ENCODE peak calls at places on chromosomes 11 and 22, in ten cellular contexts. I, K, U, S, P, W, X, T, F and Z are unnamed samples. For H3K9me3, the result is how much of the 10 kb centered on the place peaks cover.

GRCh38 chr22:49129736-49130135 is 697.9 kb downstream of the BRD1 start:
- DNase-seq in I (no peak), K (no peak), U (no peak), S (no peak), P (no peak), W (no peak), X (no peak), T (no peak), F (no peak), Z (no peak)

GRCh38 chr11:131754671-131755070 is 384.3 kb downstream of the NTM start:
- DNase-seq in I (no peak), K (no peak), U (no peak), S (no peak), P (no peak), W (no peak), X (no peak), T (no peak), F (no peak), Z (no peak)

GRCh38 chr11:100830295-100830694 is 143.2 kb downstream of the ARHGAP42 start:
- DNase-seq in I (no peak), K (peak), U (no peak), S (no peak), P (no peak), W (no peak), X (no peak), T (no peak), F (no peak), Z (no peak)

GRCh38 chr22:42111798-42112197 is 18.8 kb downstream of the CYP2D6 start:
- DNase-seq in I (no peak), K (no peak), U (no peak), S (no peak), P (no peak), W (no peak), X (no peak), T (no peak), F (no peak), Z (no peak)

GRCh38 chr11:45171550-45171949 is 25.1 kb downstream of the PRDM11 start:
- DNase-seq in I (no peak), K (no peak), U (no peak), S (no peak), P (no peak), W (peak), X (peak), T (no peak), F (no peak), Z (no peak)

GRCh38 chr11:47577460-47578041 is 1.2 kb downstream of the KBTBD4 start:
- DNase-seq in I (no peak), K (no peak), U (no peak), S (no peak), P (no peak), W (no peak), X (peak), T (no peak), F (peak), Z (no peak)

GRCh38 chr11:83819936-83820549 is 533.9 kb upstream of the CCDC90B start:
- DNase-seq in I (peak), K (no peak), U (peak), S (peak), P (no peak), W (no peak), X (no peak), T (peak), F (no peak), Z (peak)

GRCh38 chr11:130798280-130798679 is 118.0 kb downstream of the SNX19 start:
- DNase-seq in I (no peak), K (no peak), U (peak), S (no peak), P (no peak), W (no peak), X (no peak), T (no peak), F (no peak), Z (no peak)

GRCh38 chr11:109654091-109654490 is 232.1 kb downstream of the C11orf87 start:
- DNase-seq in I (no peak), K (no peak), U (no peak), S (no peak), P (no peak), W (no peak), X (no peak), T (no peak), F (no peak), Z (no peak)

GRCh38 chr11:92340839-92341238 is 116.2 kb downstream of the FAT3 start:
- DNase-seq in I (no peak), K (no peak), U (peak), S (peak), P (peak), W (no peak), X (no peak), T (peak), F (no peak), Z (no peak)

GRCh38 chr11:86749376-86749775 is 51.0 kb upstream of the PRSS23 start:
- DNase-seq in I (no peak), K (no peak), U (peak), S (no peak), P (no peak), W (no peak), X (no peak), T (no peak), F (no peak), Z (no peak)

GRCh38 chr11:3153291-3153861 is 11.7 kb downstream of the OSBPL5 start:
- DNase-seq in I (peak), K (no peak), U (no peak), S (no peak), P (peak), W (peak), X (peak), T (peak), F (peak), Z (peak)

GRCh38 chr11:44945639-44946038 is 5.0 kb downstream of the TP53I11 start:
- DNase-seq in I (no peak), K (no peak), U (no peak), S (no peak), P (no peak), W (no peak), X (peak), T (peak), F (peak), Z (peak)

GRCh38 chr11:64239662-64240466 is 1.0 kb upstream of the FKBP2 start:
- DNase-seq in I (no peak), K (no peak), U (no peak), S (no peak), P (no peak), W (no peak), X (no peak), T (no peak), F (no peak), Z (no peak)

GRCh38 chr22:38868886-38869381 is 3.1 kb downstream of the CBX6 start:
- DNase-seq in I (peak), K (peak), U (peak), S (peak), P (peak), W (peak), X (peak), T (peak), F (peak), Z (peak)

GRCh38 chr22:33024626-33025025 is 33.6 kb downstream of the SYN3 start:
- DNase-seq in I (no peak), K (no peak), U (no peak), S (no peak), P (no peak), W (no peak), X (no peak), T (peak), F (no peak), Z (no peak)

GRCh38 chr22:46538816-46539163 is 1.4 kb upstream of the CELSR1 start:
- DNase-seq in I (no peak), K (no peak), U (peak), S (no peak), P (no peak), W (no peak), X (no peak), T (peak), F (no peak), Z (no peak)

GRCh38 chr11:34028407-34028804 is 23.1 kb upstream of the CAPRIN1 start:
- DNase-seq in I (no peak), K (peak), U (no peak), S (no peak), P (peak), W (no peak), X (no peak), T (no peak), F (no peak), Z (no peak)

GRCh38 chr11:109112748-109113378 is 309.1 kb upstream of the C11orf87 start:
- DNase-seq in I (no peak), K (no peak), U (no peak), S (no peak), P (no peak), W (no peak), X (no peak), T (no peak), F (no peak), Z (no peak)

GRCh38 chr11:19389787-19390303 is 149.1 kb upstream of the E2F8 start:
- DNase-seq in I (peak), K (no peak), U (no peak), S (peak), P (peak), W (peak), X (no peak), T (peak), F (no peak), Z (no peak)

GRCh38 chr11:75463106-75463774 is 30.2 kb upstream of the KLHL35 start:
- DNase-seq in I (no peak), K (no peak), U (no peak), S (no peak), P (no peak), W (no peak), X (peak), T (no peak), F (no peak), Z (no peak)

GRCh38 chr11:12088047-12088481 is 22.3 kb upstream of the MICAL2 start:
- DNase-seq in I (no peak), K (no peak), U (peak), S (no peak), P (peak), W (no peak), X (no peak), T (peak), F (no peak), Z (peak)

GRCh38 chr22:44942056-44942455 is 67.7 kb downstream of the PHF21B start:
- DNase-seq in I (no peak), K (no peak), U (no peak), S (no peak), P (no peak), W (no peak), X (no peak), T (no peak), F (no peak), Z (no peak)

GRCh38 chr11:78651136-78651775 is 76.6 kb upstream of the NARS2 start:
- DNase-seq in I (no peak), K (no peak), U (no peak), S (no peak), P (no peak), W (no peak), X (no peak), T (no peak), F (no peak), Z (no peak)

GRCh38 chr11:134282121-134283045 is 6.2 kb downstream of the GLB1L3 start:
- DNase-seq in I (no peak), K (peak), U (no peak), S (no peak), P (no peak), W (no peak), X (no peak), T (no peak), F (no peak), Z (no peak)

GRCh38 chr11:78510025-78510596 is 64.6 kb downstream of the NARS2 start:
- DNase-seq in I (no peak), K (no peak), U (no peak), S (no peak), P (no peak), W (no peak), X (no peak), T (no peak), F (no peak), Z (no peak)

GRCh38 chr11:114087028-114087427 is 27.5 kb downstream of the ZBTB16 start:
- DNase-seq in I (no peak), K (no peak), U (no peak), S (no peak), P (no peak), W (no peak), X (no peak), T (no peak), F (no peak), Z (no peak)

GRCh38 chr11:130534525-130534924 is 86.1 kb downstream of the ADAMTS15 start:
- DNase-seq in I (no peak), K (no peak), U (no peak), S (no peak), P (no peak), W (no peak), X (no peak), T (no peak), F (no peak), Z (no peak)

GRCh38 chr11:79342686-79343085 is 98.1 kb downstream of the TENM4 start:
- DNase-seq in I (no peak), K (no peak), U (no peak), S (no peak), P (no peak), W (no peak), X (no peak), T (no peak), F (no peak), Z (no peak)

GRCh38 chr11:65308281-65308891 is 6.3 kb upstream of the CDC42EP2 start:
- DNase-seq in I (no peak), K (peak), U (no peak), S (no peak), P (peak), W (peak), X (peak), T (no peak), F (no peak), Z (peak)
- H3K4me3 ChIP-seq in I (no peak), K (no peak), U (no peak), S (no peak), P (no peak), W (no peak), X (no peak), T (no peak), F (no peak), Z (no peak)

GRCh38 chr11:94546886-94547285 is 3.2 kb downstream of the FUT4 start:
- DNase-seq in I (no peak), K (no peak), U (no peak), S (no peak), P (peak), W (no peak), X (no peak), T (no peak), F (no peak), Z (no peak)
- TF ChIP-seq POLR2A in I (no peak), K (no peak), U (no peak), S (no peak), P (peak), W (no peak), X (no peak), T (no peak), F (no peak), Z (no peak)

GRCh38 chr11:121792185-121792584 is 323.8 kb downstream of the BLID start:
- DNase-seq in I (no peak), K (no peak), U (no peak), S (no peak), P (no peak), W (no peak), X (no peak), T (no peak), F (no peak), Z (no peak)
- H3K9me3 ChIP-seq in I (under half), K (under half), U (under half), S (under half), P (under half), W (under half), X (under half), T (under half), F (under half), Z (under half)

GRCh38 chr11:122439911-122440782 is 215.4 kb upstream of the UBASH3B start:
- DNase-seq in I (peak), K (no peak), U (peak), S (peak), P (no peak), W (peak), X (no peak), T (peak), F (peak), Z (peak)
- H3K4me3 ChIP-seq in I (peak), K (peak), U (peak), S (peak), P (peak), W (peak), X (peak), T (peak), F (peak), Z (peak)

GRCh38 chr11:72000591-72000867 is 1.8 kb downstream of the IL18BP start:
- DNase-seq in I (no peak), K (no peak), U (no peak), S (no peak), P (no peak), W (peak), X (no peak), T (no peak), F (no peak), Z (no peak)

GRCh38 chr11:72003776-72004171 is 5.1 kb downstream of the IL18BP start:
- DNase-seq in I (no peak), K (no peak), U (no peak), S (no peak), P (no peak), W (peak), X (no peak), T (no peak), F (no peak), Z (no peak)

GRCh38 chr11:72001255-72001654 is 2.5 kb downstream of the IL18BP start:
- DNase-seq in I (no peak), K (no peak), U (no peak), S (no peak), P (no peak), W (peak), X (no peak), T (no peak), F (no peak), Z (no peak)

GRCh38 chr11:72002841-72003775 is 4.4 kb downstream of the IL18BP start:
- DNase-seq in I (no peak), K (no peak), U (no peak), S (no peak), P (no peak), W (no peak), X (no peak), T (no peak), F (no peak), Z (no peak)

DNA sequence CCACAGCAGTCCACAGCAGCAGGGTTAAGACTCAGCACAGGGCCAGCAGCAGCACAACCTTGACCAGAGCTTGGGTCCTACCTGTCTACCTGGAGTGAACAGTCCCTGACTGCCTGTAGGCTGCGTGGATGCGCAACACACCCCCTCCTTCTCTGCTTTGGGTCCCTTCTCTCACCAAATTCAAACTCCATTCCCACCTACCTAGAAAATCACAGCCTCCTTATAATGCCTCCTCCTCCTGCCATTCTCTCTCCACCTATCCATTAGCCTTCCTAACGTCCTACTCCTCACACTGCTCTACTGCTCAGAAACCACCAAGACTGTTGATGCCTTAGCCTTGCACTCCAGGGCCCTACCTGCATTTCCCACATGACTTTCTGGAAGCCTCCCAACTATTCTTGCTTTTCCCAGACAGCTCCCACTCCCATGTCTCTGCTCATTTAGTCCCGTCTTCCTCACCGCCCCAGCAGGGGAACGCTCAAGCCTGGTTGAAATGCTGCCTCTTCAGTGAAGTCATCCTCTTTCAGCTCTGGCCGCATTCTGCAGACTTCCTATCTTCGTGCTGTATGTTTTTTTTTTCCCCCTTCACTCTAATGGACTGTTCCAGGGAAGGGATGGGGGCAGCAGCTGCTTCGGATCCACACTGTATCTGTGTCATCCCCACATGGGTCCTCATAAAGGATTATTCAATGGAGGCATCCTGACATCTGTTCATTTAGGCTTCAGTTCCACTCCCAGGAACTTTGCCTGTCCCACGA is 3.3 kb downstream of the IL18BP start:
- DNase-seq in I (no peak), K (no peak), U (no peak), S (no peak), P (no peak), W (peak), X (no peak), T (no peak), F (no peak), Z (no peak)
- TF ChIP-seq POLR2A in I (no peak), K (no peak), U (no peak), S (no peak), P (peak), W (no peak), X (no peak), T (no peak), F (no peak), Z (no peak)

GRCh38 chr22:47548953-47549740 is 786.7 kb downstream of the TBC1D22A start:
- DNase-seq in I (no peak), K (no peak), U (no peak), S (no peak), P (no peak), W (no peak), X (no peak), T (no peak), F (no peak), Z (no peak)
- H3K9me3 ChIP-seq in I (under half), K (under half), U (under half), S (under half), P (under half), W (under half), X (under half), T (under half), F (under half), Z (under half)

DNA sequence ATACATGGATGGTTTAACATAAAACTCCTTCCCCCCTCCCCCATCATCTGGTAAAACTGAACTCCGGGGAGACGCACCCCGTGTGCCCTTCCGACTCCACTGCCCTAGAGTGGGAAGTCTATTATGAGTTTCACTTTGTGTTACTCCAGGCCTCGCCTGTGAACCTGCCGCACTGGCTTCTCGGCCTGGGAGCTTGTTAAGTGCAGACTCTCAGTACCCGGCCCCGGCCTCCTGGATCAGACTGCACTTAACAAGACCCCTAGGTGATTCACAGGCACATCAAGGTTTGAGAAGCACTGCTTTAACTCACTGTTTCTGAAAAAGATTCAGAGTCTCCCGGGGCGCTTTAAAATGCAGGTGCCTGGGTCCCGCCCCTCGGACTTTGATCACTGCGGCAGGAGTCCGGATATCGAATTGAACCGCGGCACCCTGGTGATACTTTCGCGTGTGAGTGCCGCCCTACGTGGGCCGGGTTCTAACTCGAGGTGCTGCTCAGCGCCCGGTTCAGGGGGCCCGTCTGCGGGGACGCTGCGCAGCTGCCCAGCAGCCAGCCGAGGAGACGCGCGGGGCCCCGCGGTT is 3.6 kb downstream of the PTGDR2 start:
- DNase-seq in I (no peak), K (peak), U (no peak), S (no peak), P (peak), W (no peak), X (no peak), T (no peak), F (no peak), Z (no peak)
- H3K4me3 ChIP-seq in I (no peak), K (peak), U (no peak), S (no peak), P (no peak), W (no peak), X (no peak), T (peak), F (no peak), Z (no peak)

GRCh38 chr11:120324932-120325810 is at the start of gene TLCD5:
- DNase-seq in I (peak), K (peak), U (peak), S (peak), P (peak), W (peak), X (peak), T (peak), F (peak), Z (peak)
- TF ChIP-seq POLR2A in I (peak), K (no peak), U (peak), S (peak), P (peak), W (peak), X (no peak), T (no peak), F (peak), Z (peak)